ENCODE peak calls at places on chromosome 22, in seven cellular contexts. G, O, C, X, N, L and R are unnamed samples.

GRCh38 chr22:44587004-44587793 is 89.2 kb upstream of the RTL6 start:
- DNase-seq in C (peak; percentile 44), X (peak; percentile 18), O (no peak), N (no peak), G (no peak), L (no peak), R (no peak)

GRCh38 chr22:43921361-43921760 is 2.2 kb upstream of the PNPLA3 start:
- DNase-seq in X (no peak), G (no peak), C (peak; percentile 73), O (no peak), L (no peak), N (no peak), R (no peak)

GRCh38 chr22:17366830-17367229 is 2.4 kb upstream of the CECR2 start:
- DNase-seq in C (no peak), G (no peak), N (no peak), O (no peak), L (peak; percentile 74), X (peak; percentile 53), R (no peak)

GRCh38 chr22:38172489-38173155 is 9.0 kb downstream of the PLA2G6 start:
- DNase-seq in C (peak; percentile 13), L (no peak), O (peak; percentile 62), N (peak; percentile 83), X (peak; percentile 84), G (no peak), R (peak; percentile 50)

GRCh38 chr22:26259510-26259909 is 90.2 kb downstream of the SEZ6L start:
- DNase-seq in N (no peak), L (peak; percentile 11), O (no peak), X (peak; percentile 35), C (peak; percentile 20), G (peak; percentile 16), R (no peak)

GRCh38 chr22:45317551-45318167 is 7.9 kb downstream of the FAM118A start:
- DNase-seq in X (peak; percentile 63), G (no peak), L (no peak), O (no peak), C (peak; percentile 9), N (peak; percentile 85), R (no peak)

GRCh38 chr22:44193537-44193896 is 12.8 kb downstream of the PARVG start:
- DNase-seq in L (no peak), C (peak; percentile 62), N (no peak), O (no peak), X (no peak), G (peak; percentile 7), R (no peak)

GRCh38 chr22:35559354-35560005 is 18.8 kb downstream of the RASD2 start:
- DNase-seq in X (no peak), C (no peak), N (no peak), G (no peak), O (no peak), L (no peak), R (no peak)

GRCh38 chr22:47328550-47329243 is 566.2 kb downstream of the TBC1D22A start:
- DNase-seq in N (no peak), C (peak; percentile 91), L (peak; percentile 34), O (no peak), G (peak; percentile 81), X (no peak), R (no peak)

GRCh38 chr22:50705219-50705691 is 32.6 kb downstream of the SHANK3 start:
- DNase-seq in G (no peak), C (no peak), L (peak; percentile 50), O (no peak), X (peak; percentile 58), N (no peak), R (peak; percentile 68)

GRCh38 chr22:44409691-44410316 is 88.2 kb downstream of the RTL6 start:
- DNase-seq in C (no peak), N (no peak), O (no peak), X (no peak), L (no peak), G (no peak), R (no peak)

GRCh38 chr22:31295413-31295812 is 3.1 kb upstream of the PIK3IP1 start:
- DNase-seq in C (no peak), O (no peak), G (no peak), L (no peak), N (no peak), X (no peak), R (no peak)

GRCh38 chr22:25563757-25564319 is 637 bp upstream of the GRK3 start:
- DNase-seq in C (no peak), L (no peak), N (no peak), X (peak; percentile 43), O (no peak), G (no peak), R (peak; percentile 2)

GRCh38 chr22:33598821-33599220 is 321.5 kb downstream of the LARGE1 start:
- DNase-seq in N (no peak), O (no peak), X (no peak), G (no peak), C (no peak), L (no peak), R (no peak)

GRCh38 chr22:36419912-36420882 is 32.4 kb upstream of the MYH9 start:
- DNase-seq in N (no peak), O (no peak), X (peak; percentile 63), L (no peak), G (no peak), C (no peak), R (no peak)

GRCh38 chr22:32313532-32313931 is 44.1 kb upstream of the RFPL3 start:
- DNase-seq in N (no peak), O (no peak), X (no peak), C (no peak), L (no peak), G (no peak), R (no peak)

GRCh38 chr22:30871391-30872281 is 96.9 kb downstream of the MORC2 start:
- DNase-seq in N (no peak), X (no peak), L (no peak), C (no peak), O (no peak), G (no peak), R (no peak)

GRCh38 chr22:33923660-33924246 is 3.5 kb upstream of the LARGE1 start:
- DNase-seq in N (peak; percentile 76), C (peak; percentile 56), L (peak; percentile 28), X (peak; percentile 58), G (peak; percentile 3), O (no peak), R (peak; percentile 51)

GRCh38 chr22:33697640-33698039 is 222.6 kb downstream of the LARGE1 start:
- DNase-seq in L (no peak), O (no peak), G (no peak), C (no peak), N (no peak), X (no peak), R (no peak)

GRCh38 chr22:47367993-47368945 is 605.8 kb downstream of the TBC1D22A start:
- DNase-seq in G (no peak), C (no peak), L (no peak), N (no peak), X (no peak), O (no peak), R (no peak)

GRCh38 chr22:32327596-32328171 is 30.0 kb upstream of the RFPL3 start:
- DNase-seq in G (no peak), L (no peak), C (no peak), O (no peak), N (peak; percentile 34), X (no peak), R (no peak)

GRCh38 chr22:26398741-26399153 is 30.3 kb upstream of the ASPHD2 start:
- DNase-seq in C (peak; percentile 68), N (peak; percentile 61), L (peak; percentile 66), G (peak; percentile 57), O (peak; percentile 10), X (peak; percentile 48), R (peak; percentile 23)

GRCh38 chr22:50209893-50210292 is 9.1 kb downstream of the SELENOO start:
- DNase-seq in G (peak; percentile 48), X (peak; percentile 78), O (peak; percentile 65), L (peak; percentile 57), N (no peak), C (peak; percentile 66), R (peak; percentile 21)

GRCh38 chr22:25903294-25903693 is 161.3 kb downstream of the MYO18B start:
- DNase-seq in X (no peak), L (peak; percentile 42), G (no peak), O (no peak), N (no peak), C (no peak), R (no peak)

GRCh38 chr22:30202531-30203006 is 44.0 kb downstream of the LIF start:
- DNase-seq in O (no peak), L (no peak), G (no peak), N (no peak), C (peak; percentile 78), X (no peak), R (no peak)

GRCh38 chr22:30943368-30943767 is 25.2 kb downstream of the MORC2 start:
- DNase-seq in X (no peak), C (no peak), O (peak; percentile 47), N (no peak), G (no peak), L (no peak), R (no peak)

GRCh38 chr22:46108564-46109473 is 41.5 kb upstream of the PPARA start:
- DNase-seq in G (no peak), X (peak; percentile 80), N (no peak), O (no peak), L (peak; percentile 64), C (peak; percentile 34), R (no peak)

GRCh38 chr22:48908547-48908946 is 919.1 kb downstream of the BRD1 start:
- DNase-seq in N (no peak), G (no peak), O (no peak), L (no peak), X (no peak), C (no peak), R (no peak)
- H3K27ac ChIP-seq in N (no peak overlapping the region), G (no peak overlapping the region), O (no peak overlapping the region), L (no peak overlapping the region), X (no peak overlapping the region), C (no peak overlapping the region), R (no peak overlapping the region)

GRCh38 chr22:23784215-23784732 is 2.5 kb upstream of the SMARCB1 start:
- DNase-seq in L (no peak), N (no peak), O (no peak), C (no peak), G (no peak), X (no peak), R (no peak)
- H3K27ac ChIP-seq in L (no peak overlapping the region), N (no peak overlapping the region), O (no peak overlapping the region), C (no peak overlapping the region), G (peak overlapping the region; percentile 23), X (no peak overlapping the region), R (no peak overlapping the region)

GRCh38 chr22:23192558-23192957 is 12.2 kb downstream of the BCR start:
- DNase-seq in N (no peak), O (no peak), L (no peak), G (no peak), X (no peak), C (no peak), R (no peak)
- H3K27ac ChIP-seq in N (peak overlapping the region; percentile 38), O (no peak overlapping the region), L (no peak overlapping the region), G (peak overlapping the region; percentile 73), X (no peak overlapping the region), C (no peak overlapping the region), R (no peak overlapping the region)

DNA sequence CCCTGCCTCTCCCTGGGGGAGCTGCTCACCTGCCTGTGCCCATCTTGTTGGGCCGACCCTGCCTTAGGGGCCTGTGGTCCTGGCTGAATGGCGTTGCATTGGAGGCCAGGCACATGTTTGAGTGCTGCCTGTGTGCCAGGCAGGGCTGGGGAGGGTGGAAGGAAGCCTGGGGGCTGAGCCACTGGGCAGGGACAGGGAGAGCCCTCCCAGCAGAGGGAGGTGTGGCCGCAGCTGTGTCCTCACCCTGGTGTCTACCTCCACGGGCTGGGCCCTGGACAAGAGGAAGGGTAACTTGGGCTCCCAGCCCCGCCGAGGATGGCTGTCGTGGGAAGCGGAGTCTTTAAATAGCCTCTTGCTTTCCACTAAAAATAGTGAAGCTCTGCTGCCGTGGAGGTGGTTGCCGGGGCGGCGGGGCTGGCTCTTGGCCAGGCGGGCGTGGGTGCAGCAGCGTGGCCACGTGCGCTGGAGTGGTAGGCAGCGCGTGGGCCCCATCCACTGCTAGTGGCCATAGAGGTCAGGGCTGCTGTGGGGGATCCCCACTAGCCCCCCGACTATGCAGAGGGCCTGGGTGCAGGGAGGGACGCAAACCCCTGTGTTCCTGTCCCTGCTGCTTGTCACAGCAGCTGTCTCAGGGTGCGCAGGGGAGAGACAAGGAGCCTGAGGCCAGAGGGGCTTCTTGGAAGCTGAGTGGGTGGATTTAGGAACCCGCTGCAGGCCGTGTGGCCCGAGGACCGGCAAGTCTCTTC is 6.2 kb downstream of the ZDHHC8 start:
- DNase-seq in X (peak; percentile 79), G (no peak), C (no peak), O (no peak), N (no peak), L (no peak), R (no peak)
- H3K27ac ChIP-seq in X (peak overlapping the region; percentile 67), G (peak overlapping the region; percentile 60), C (no peak overlapping the region), O (no peak overlapping the region), N (peak overlapping the region; percentile 69), L (no peak overlapping the region), R (peak overlapping the region; percentile 87)